ENCODE peak calls at places on chromosome 21, in four cellular contexts. J is brain microvascular endothelial cell; B is stimulated activated CD4-positive, alpha-beta T cell treated with anti-CD3 and anti-CD28 coated beads, TNF-alpha, amount 100 ng/mL, for 48 hours; M is T-helper 1 cell. E is an unnamed sample.

GRCh38 chr21:44556879-44557278 is 1.7 kb downstream of the KRTAP10-3 start:
- DNase-seq in J (no peak), B (no peak), M (no peak), E (no peak)

GRCh38 chr21:45880097-45881068 is 101.2 kb upstream of the COL6A1 start:
- DNase-seq in J (peak), B (peak), M (peak), E (peak)

GRCh38 chr21:45310446-45310845 is 22.8 kb upstream of the POFUT2 start:
- DNase-seq in J (no peak), B (no peak), M (peak), E (no peak)

GRCh38 chr21:38875694-38876492 is 70.2 kb downstream of the ETS2 start:
- DNase-seq in J (no peak), B (no peak), M (no peak), E (no peak)

GRCh38 chr21:43287974-43288755 is 119.4 kb downstream of the CRYAA start:
- DNase-seq in J (peak), B (no peak), M (no peak), E (no peak)

GRCh38 chr21:15159382-15160020 is 94.7 kb upstream of the NRIP1 start:
- DNase-seq in J (no peak), B (no peak), M (no peak), E (no peak)

GRCh38 chr21:46071082-46071481 is 26.8 kb upstream of the COL6A2 start:
- DNase-seq in J (no peak), B (no peak), M (no peak), E (no peak)

GRCh38 chr21:32826317-32827167 is 55.0 kb upstream of the PAXBP1 start:
- DNase-seq in J (peak), B (no peak), M (no peak), E (peak)

GRCh38 chr21:33817136-33817535 is 98.5 kb downstream of the ATP5PO start:
- DNase-seq in J (no peak), B (no peak), M (no peak), E (no peak)

GRCh38 chr21:46057111-46057709 is 40.7 kb upstream of the COL6A2 start:
- DNase-seq in J (no peak), B (no peak), M (no peak), E (no peak)

GRCh38 chr21:36946949-36947371 is 19.5 kb downstream of the HLCS start:
- DNase-seq in J (no peak), B (no peak), M (no peak), E (peak)

GRCh38 chr21:44337941-44338895 is 972 bp downstream of the CFAP410 start:
- DNase-seq in J (peak), B (no peak), M (peak), E (peak)

GRCh38 chr21:38913120-38913975 is 107.6 kb downstream of the ETS2 start:
- DNase-seq in J (no peak), B (no peak), M (no peak), E (peak)

GRCh38 chr21:35138665-35139381 is 89.7 kb upstream of the RUNX1 start:
- DNase-seq in J (peak), B (peak), M (no peak), E (peak)

GRCh38 chr21:34635307-34635706 is 20.4 kb upstream of the RCAN1 start:
- DNase-seq in J (no peak), B (no peak), M (no peak), E (peak)

GRCh38 chr21:32772281-32773047 is 909 bp upstream of the PAXBP1 start:
- DNase-seq in J (no peak), B (peak), M (peak), E (peak)

GRCh38 chr21:45822429-45823099 is 159.0 kb upstream of the COL6A1 start:
- DNase-seq in J (no peak), B (no peak), M (no peak), E (peak)

GRCh38 chr21:45019887-45020537 is 54.4 kb upstream of the ADARB1 start:
- DNase-seq in J (no peak), B (no peak), M (no peak), E (no peak)

GRCh38 chr21:39087976-39088370 is 95.3 kb downstream of the PSMG1 start:
- DNase-seq in J (no peak), B (no peak), M (no peak), E (no peak)

GRCh38 chr21:42905195-42905594 is 12.1 kb downstream of the NDUFV3 start:
- DNase-seq in J (no peak), B (no peak), M (no peak), E (no peak)

GRCh38 chr21:38349111-38349746 is 92.4 kb downstream of the KCNJ15 start:
- DNase-seq in J (peak), B (no peak), M (no peak), E (no peak)

E was measured in GM23338.